ENCODE peak calls at places on chromosome 21, in four cellular contexts. Z is HepG2; E is CD8-positive, alpha-beta T cell; A is mesendoderm. U is an unnamed sample.

GRCh38 chr21:20790113-20790512 is 208.1 kb upstream of the NCAM2 start:
- DNase-seq in Z (no peak), E (no peak), A (peak), U (no peak)

GRCh38 chr21:26425576-26425975 is 147.5 kb downstream of the CYYR1 start:
- DNase-seq in Z (no peak), E (no peak), A (no peak), U (no peak)

GRCh38 chr21:31515253-31515652 is 144.2 kb upstream of the SOD1 start:
- DNase-seq in Z (no peak), E (no peak), A (no peak), U (no peak)

GRCh38 chr21:29238967-29239289 is 59.8 kb upstream of the BACH1 start:
- DNase-seq in Z (no peak), E (no peak), A (no peak), U (no peak)

GRCh38 chr21:44263221-44263671 is 1.5 kb upstream of the DNMT3L start:
- DNase-seq in Z (no peak), E (no peak), A (peak), U (no peak)

GRCh38 chr21:26847951-26848350 is 2.7 kb upstream of the ADAMTS1 start:
- DNase-seq in Z (no peak), E (no peak), A (no peak), U (no peak)

GRCh38 chr21:31514598-31514997 is 144.9 kb upstream of the SOD1 start:
- DNase-seq in Z (no peak), E (no peak), A (peak), U (peak)

GRCh38 chr21:39073717-39074116 is 109.5 kb downstream of the PSMG1 start:
- DNase-seq in Z (no peak), E (no peak), A (no peak), U (no peak)

GRCh38 chr21:18917602-18918001 is 514.0 kb upstream of the TMPRSS15 start:
- DNase-seq in Z (no peak), E (no peak), A (no peak), U (no peak)

GRCh38 chr21:38075833-38076567 is 159.7 kb upstream of the KCNJ6 start:
- DNase-seq in Z (no peak), E (no peak), A (no peak), U (no peak)

GRCh38 chr21:18155508-18156193 is 89.0 kb upstream of the CHODL start:
- DNase-seq in Z (no peak), E (no peak), A (peak), U (peak)

GRCh38 chr21:38434913-38435533 is 63.3 kb downstream of the ERG start:
- DNase-seq in Z (no peak), E (no peak), A (no peak), U (no peak)

GRCh38 chr21:32423846-32424535 is 11.5 kb downstream of the EVA1C start:
- DNase-seq in Z (no peak), E (no peak), A (no peak), U (no peak)

GRCh38 chr21:25834376-25834775 is 99.6 kb downstream of the GABPA start:
- DNase-seq in Z (no peak), E (no peak), A (no peak), U (no peak)

GRCh38 chr21:29371464-29371863 is 72.7 kb downstream of the BACH1 start:
- DNase-seq in Z (no peak), E (no peak), A (no peak), U (no peak)

GRCh38 chr21:21188513-21189188 is 190.4 kb downstream of the NCAM2 start:
- DNase-seq in Z (no peak), E (no peak), A (no peak), U (no peak)

GRCh38 chr21:18369115-18369514 is 34.5 kb downstream of the TMPRSS15 start:
- DNase-seq in Z (peak), E (no peak), A (peak), U (peak)

GRCh38 chr21:38170705-38171682 is 85.8 kb upstream of the KCNJ15 start:
- DNase-seq in Z (no peak), E (no peak), A (peak), U (no peak)

GRCh38 chr21:32611471-32611997 is 643 bp downstream of the CFAP298 start:
- DNase-seq in Z (no peak), E (peak), A (peak), U (peak)

GRCh38 chr21:25791321-25791720 is 56.5 kb downstream of the GABPA start:
- DNase-seq in Z (peak), E (no peak), A (peak), U (no peak)

GRCh38 chr21:40053007-40053406 is 185.8 kb downstream of the PCP4 start:
- DNase-seq in Z (no peak), E (no peak), A (no peak), U (no peak)

GRCh38 chr21:40120944-40121575 is 253.8 kb downstream of the PCP4 start:
- DNase-seq in Z (peak), E (no peak), A (peak), U (no peak)

GRCh38 chr21:17196619-17197018 is 316.2 kb upstream of the CXADR start:
- DNase-seq in Z (no peak), E (no peak), A (no peak), U (no peak)

GRCh38 chr21:18499761-18500376 is 96.3 kb upstream of the TMPRSS15 start:
- DNase-seq in Z (peak), E (peak), A (peak), U (peak)

GRCh38 chr21:37746849-37747248 is 169.4 kb downstream of the KCNJ6 start:
- DNase-seq in Z (no peak), E (no peak), A (no peak), U (no peak)

GRCh38 chr21:40118527-40118926 is 251.3 kb downstream of the PCP4 start:
- DNase-seq in Z (no peak), E (no peak), A (no peak), U (no peak)

GRCh38 chr21:42796327-42797062 is 82.8 kb downstream of the WDR4 start:
- DNase-seq in Z (peak), E (no peak), A (peak), U (peak)

GRCh38 chr21:42798106-42798505 is 81.2 kb downstream of the WDR4 start:
- DNase-seq in Z (no peak), E (no peak), A (no peak), U (no peak)

GRCh38 chr21:42793774-42794173 is 85.6 kb downstream of the WDR4 start:
- DNase-seq in Z (no peak), E (no peak), A (peak), U (no peak)

GRCh38 chr21:42797522-42797921 is 81.8 kb downstream of the WDR4 start:
- DNase-seq in Z (no peak), E (no peak), A (peak), U (no peak)

GRCh38 chr21:42794551-42794950 is 84.8 kb downstream of the WDR4 start:
- DNase-seq in Z (no peak), E (no peak), A (peak), U (no peak)
- H3K27ac ChIP-seq in Z (no peak), E (no peak), A (peak), U (no peak)

DNA sequence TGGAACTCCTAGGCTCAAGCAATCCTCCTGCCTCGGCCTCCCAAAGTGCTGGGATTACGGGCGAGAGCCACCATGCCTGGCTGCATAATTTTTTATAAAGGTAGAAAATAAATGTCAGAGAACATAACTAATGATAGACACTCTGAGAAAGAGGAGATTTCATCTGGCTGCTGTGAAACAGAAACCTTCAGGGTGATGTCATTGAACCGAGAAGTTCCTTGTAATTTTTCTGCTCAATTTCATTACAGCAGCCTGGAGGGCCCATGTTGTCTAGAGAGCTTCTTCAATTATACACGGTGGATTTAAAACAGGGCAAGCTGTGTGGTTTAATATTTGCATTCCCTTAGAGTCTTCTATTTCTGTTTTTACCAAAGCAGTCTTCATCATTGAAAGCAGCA is 64.3 kb upstream of the MORC3 start:
- DNase-seq in Z (no peak), E (no peak), A (no peak), U (no peak)
- H3K4me3 ChIP-seq in Z (no peak), E (no peak), A (no peak), U (no peak)

DNA sequence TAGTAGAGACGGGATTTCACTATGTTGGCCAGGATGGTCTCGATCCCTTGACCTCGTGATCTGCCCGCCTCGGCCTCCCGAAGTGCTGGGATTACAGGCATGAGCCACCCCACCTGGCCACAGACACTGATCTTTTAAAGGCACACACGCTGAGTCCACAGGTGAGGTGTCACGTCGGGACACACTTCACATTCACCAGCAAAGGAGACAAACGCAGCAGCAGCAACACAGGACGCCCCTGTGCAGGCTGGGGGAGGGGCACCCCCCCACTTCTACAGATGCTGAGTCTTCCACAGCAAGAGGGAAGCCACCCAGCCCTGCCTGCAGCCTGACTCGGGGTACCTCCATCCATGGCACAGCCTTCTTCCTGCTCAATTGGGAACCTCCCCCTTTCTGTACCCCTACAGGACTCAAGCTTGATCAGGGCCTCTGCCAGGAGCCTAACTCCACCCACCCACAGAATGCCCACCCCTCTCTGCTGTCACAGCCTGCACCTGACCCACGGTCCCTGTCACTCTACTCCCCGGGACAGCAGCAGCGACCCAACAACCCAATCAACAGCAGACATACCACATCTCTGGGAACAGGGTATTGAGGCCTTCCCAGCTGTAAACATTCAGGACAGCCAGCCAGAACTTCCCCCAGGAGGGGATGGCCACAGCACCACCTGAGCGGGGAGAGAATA is 9.5 kb downstream of the LSS start:
- DNase-seq in Z (no peak), E (no peak), A (no peak), U (no peak)
- H3K27ac ChIP-seq in Z (no peak), E (no peak), A (no peak), U (no peak)

GRCh38 chr21:33865996-33866575 is 49.5 kb downstream of the ATP5PO start:
- DNase-seq in Z (no peak), E (no peak), A (no peak), U (no peak)
- H3K4me3 ChIP-seq in Z (no peak), E (no peak), A (no peak), U (no peak)

GRCh38 chr21:22351076-22351475 is 1352.9 kb downstream of the NCAM2 start:
- DNase-seq in Z (no peak), E (no peak), A (no peak), U (no peak)

GRCh38 chr21:22356663-22357062 is 1358.5 kb downstream of the NCAM2 start:
- DNase-seq in Z (no peak), E (no peak), A (no peak), U (no peak)

GRCh38 chr21:22346576-22346975 is 1348.4 kb downstream of the NCAM2 start:
- DNase-seq in Z (no peak), E (no peak), A (no peak), U (peak)

GRCh38 chr21:22355949-22356348 is 1357.7 kb downstream of the NCAM2 start:
- DNase-seq in Z (no peak), E (no peak), A (no peak), U (no peak)

DNA sequence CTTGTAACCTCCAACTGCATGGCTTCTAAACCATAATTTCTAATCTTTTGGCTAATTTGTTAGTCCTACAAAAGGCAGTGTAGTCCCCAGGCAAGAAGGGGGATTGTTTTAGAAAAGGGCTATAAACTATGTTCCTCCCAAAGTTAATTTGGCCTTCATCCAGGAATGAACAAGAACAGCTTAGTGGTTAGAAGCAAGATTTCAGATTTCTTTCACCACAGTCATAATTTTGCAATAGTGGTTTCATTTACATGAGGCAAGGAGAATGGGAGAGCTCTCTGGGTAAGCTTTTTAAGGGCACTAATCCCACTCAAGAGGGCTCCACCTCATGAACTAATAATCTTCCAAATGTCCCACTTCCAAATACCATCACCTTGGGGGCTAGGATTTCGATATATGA is 1353.9 kb downstream of the NCAM2 start:
- DNase-seq in Z (no peak), E (no peak), A (no peak), U (no peak)
- H3K27ac ChIP-seq in Z (no peak), E (no peak), A (no peak), U (no peak)

DNA sequence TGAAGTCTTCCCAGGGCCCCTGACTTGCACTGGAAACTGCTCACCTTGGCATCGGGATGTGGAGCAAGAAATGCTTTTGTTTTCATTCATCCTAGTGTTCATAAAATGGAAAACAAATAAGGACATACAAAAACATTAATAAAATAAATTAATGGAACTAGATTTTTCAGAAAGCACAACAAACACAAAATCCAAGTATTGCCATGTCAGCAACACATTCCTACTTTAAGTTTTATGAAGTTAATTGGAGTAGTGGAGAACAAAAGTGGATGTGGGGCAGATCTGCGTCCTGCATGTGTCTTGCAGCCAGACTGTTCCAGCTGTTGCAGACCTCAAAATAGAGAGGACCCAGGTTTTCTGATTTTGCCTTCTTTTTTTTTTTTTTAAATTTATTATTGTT is 32.9 kb downstream of the PRMT2 start:
- DNase-seq in Z (no peak), E (no peak), A (no peak), U (no peak)
- H3K4me3 ChIP-seq in Z (peak), E (no peak), A (no peak), U (no peak)

GRCh38 chr21:45305831-45306230 is 18.1 kb upstream of the POFUT2 start:
- DNase-seq in Z (no peak), E (no peak), A (no peak), U (no peak)
- H3K27ac ChIP-seq in Z (no peak), E (peak), A (no peak), U (no peak)

DNA sequence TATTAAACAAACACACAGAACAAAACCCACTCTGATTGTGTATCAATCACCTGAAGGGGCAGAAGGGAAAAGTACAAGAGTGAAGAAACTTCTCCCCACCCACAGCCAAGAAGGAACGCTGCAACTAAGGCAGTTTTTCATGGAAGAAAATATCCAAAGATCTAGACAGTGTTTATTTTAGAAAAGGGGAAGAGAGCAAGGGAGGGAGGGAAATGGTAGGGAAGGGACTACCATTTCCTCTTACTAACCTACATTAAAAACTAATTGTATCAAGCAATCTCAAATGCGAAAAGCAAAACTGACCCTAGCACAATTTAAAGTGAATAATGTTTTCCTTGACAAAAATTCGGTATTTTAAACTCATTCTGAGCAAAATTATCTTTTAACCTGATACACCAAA is 3.5 kb downstream of the NRIP1 start:
- DNase-seq in Z (no peak), E (no peak), A (no peak), U (no peak)
- H3K4me3 ChIP-seq in Z (peak), E (no peak), A (no peak), U (no peak)

GRCh38 chr21:28148400-28149064 is 844.1 kb downstream of the LTN1 start:
- DNase-seq in Z (no peak), E (no peak), A (no peak), U (peak)
- H3K27ac ChIP-seq in Z (no peak), E (no peak), A (no peak), U (no peak)

GRCh38 chr21:41365377-41366107 is 3.7 kb downstream of the MX2 start:
- DNase-seq in Z (no peak), E (no peak), A (no peak), U (no peak)

GRCh38 chr21:41364308-41364707 is 2.5 kb downstream of the MX2 start:
- DNase-seq in Z (no peak), E (no peak), A (no peak), U (no peak)

GRCh38 chr21:41362605-41363369 is 960 bp downstream of the MX2 start:
- DNase-seq in Z (no peak), E (no peak), A (no peak), U (no peak)

GRCh38 chr21:41361786-41362604 is at the start of gene MX2:
- DNase-seq in Z (peak), E (peak), A (no peak), U (peak)

DNA sequence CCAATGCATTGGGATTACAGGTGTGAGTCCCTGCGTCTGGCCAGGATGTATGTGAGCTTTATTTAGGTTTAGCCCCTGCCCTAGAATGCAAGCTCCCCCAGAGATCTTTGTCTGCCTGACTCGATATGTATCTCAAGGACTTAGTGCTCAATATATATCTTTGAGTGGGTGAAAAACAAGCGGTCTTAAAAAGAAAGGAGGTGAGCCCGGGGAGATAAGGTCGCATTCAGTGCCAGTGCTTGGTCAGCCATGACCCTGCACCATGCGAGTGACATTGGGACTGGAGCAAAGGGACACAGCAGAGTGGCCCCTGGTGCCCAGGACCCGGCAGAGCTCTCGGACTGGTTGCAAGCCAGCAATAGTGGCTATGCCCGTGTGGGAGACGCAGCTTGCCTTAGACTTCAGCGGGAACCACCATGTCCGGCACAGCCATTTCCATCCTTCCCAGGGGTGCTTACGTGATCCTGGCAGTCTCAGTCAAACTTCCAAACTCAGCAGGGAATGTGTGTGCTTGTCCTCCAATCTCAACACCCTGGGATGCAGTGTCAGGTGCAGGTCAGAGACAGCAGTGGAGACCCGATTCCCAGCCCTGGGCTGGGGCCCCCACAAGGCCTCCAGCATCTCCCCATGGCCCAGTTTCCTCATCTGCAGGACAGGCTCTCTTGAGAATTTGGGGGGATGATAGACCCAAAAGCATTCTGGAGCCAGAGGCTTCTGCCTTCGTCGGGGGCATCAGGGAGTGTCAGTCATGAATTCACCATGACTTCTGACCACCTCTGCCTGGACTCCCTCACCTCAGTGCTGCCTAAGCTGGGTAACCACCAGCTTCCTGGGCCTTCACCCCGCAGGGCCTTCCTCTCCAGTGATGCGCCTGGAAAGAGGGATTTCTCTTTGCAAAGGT is 1.8 kb downstream of the MX2 start:
- DNase-seq in Z (no peak), E (no peak), A (no peak), U (no peak)
- H3K4me3 ChIP-seq in Z (no peak), E (peak), A (no peak), U (no peak)